ENCODE peak calls at places on chromosome 1, in eight cellular contexts. One of them, this sample, is unnamed.

GRCh38 chr1:115258302-115258866 is 79.7 kb downstream of the NGF start:
- DNase-seq in lower lobe of right lung: no peak
- DNase-seq in fibroblast of mammary gland: peak; percentile 92
- DNase-seq in tibial nerve: no peak
- DNase-seq in body of pancreas: no peak
- DNase-seq in transverse colon: no peak
- DNase-seq in cardiac muscle cell: peak; percentile 72
- DNase-seq in pancreas: no peak
- DNase-seq in this sample: no peak

GRCh38 chr1:240000634-240001033 is 91.0 kb upstream of the FMN2 start:
- DNase-seq in cardiac muscle cell: peak; percentile 15
- DNase-seq in pancreas: no peak
- DNase-seq in fibroblast of mammary gland: peak; percentile 91
- DNase-seq in lower lobe of right lung: no peak
- DNase-seq in body of pancreas: no peak
- DNase-seq in transverse colon: no peak
- DNase-seq in tibial nerve: no peak
- DNase-seq in this sample: no peak

GRCh38 chr1:16128338-16128741 is 27.5 kb downstream of the EPHA2 start:
- DNase-seq in fibroblast of mammary gland: no peak
- DNase-seq in lower lobe of right lung: no peak
- DNase-seq in tibial nerve: no peak
- DNase-seq in body of pancreas: no peak
- DNase-seq in transverse colon: no peak
- DNase-seq in cardiac muscle cell: no peak
- DNase-seq in pancreas: no peak
- DNase-seq in this sample: no peak

GRCh38 chr1:221166162-221166500 is 286.9 kb downstream of the HLX start:
- DNase-seq in body of pancreas: no peak
- DNase-seq in tibial nerve: no peak
- DNase-seq in pancreas: no peak
- DNase-seq in transverse colon: no peak
- DNase-seq in lower lobe of right lung: no peak
- DNase-seq in fibroblast of mammary gland: no peak
- DNase-seq in cardiac muscle cell: no peak
- DNase-seq in this sample: no peak

GRCh38 chr1:239924741-239925350 is 166.8 kb upstream of the FMN2 start:
- DNase-seq in cardiac muscle cell: no peak
- DNase-seq in fibroblast of mammary gland: no peak
- DNase-seq in lower lobe of right lung: no peak
- DNase-seq in pancreas: no peak
- DNase-seq in transverse colon: no peak
- DNase-seq in tibial nerve: no peak
- DNase-seq in body of pancreas: no peak
- DNase-seq in this sample: no peak

GRCh38 chr1:170675825-170676224 is 11.9 kb downstream of the PRRX1 start:
- DNase-seq in transverse colon: no peak
- DNase-seq in lower lobe of right lung: no peak
- DNase-seq in body of pancreas: no peak
- DNase-seq in tibial nerve: no peak
- DNase-seq in fibroblast of mammary gland: no peak
- DNase-seq in cardiac muscle cell: peak; percentile 35
- DNase-seq in pancreas: no peak
- DNase-seq in this sample: no peak

GRCh38 chr1:46809904-46810303 is 11.1 kb downstream of the CYP4B1 start:
- DNase-seq in body of pancreas: no peak
- DNase-seq in pancreas: no peak
- DNase-seq in transverse colon: no peak
- DNase-seq in fibroblast of mammary gland: no peak
- DNase-seq in lower lobe of right lung: no peak
- DNase-seq in tibial nerve: no peak
- DNase-seq in cardiac muscle cell: no peak
- DNase-seq in this sample: no peak

GRCh38 chr1:41500781-41501518 is 16.5 kb upstream of the EDN2 start:
- DNase-seq in body of pancreas: no peak
- DNase-seq in fibroblast of mammary gland: no peak
- DNase-seq in tibial nerve: no peak
- DNase-seq in transverse colon: no peak
- DNase-seq in cardiac muscle cell: no peak
- DNase-seq in pancreas: no peak
- DNase-seq in lower lobe of right lung: no peak
- DNase-seq in this sample: no peak

GRCh38 chr1:115194571-115194970 is 105.3 kb upstream of the TSPAN2 start:
- DNase-seq in transverse colon: no peak
- DNase-seq in tibial nerve: no peak
- DNase-seq in cardiac muscle cell: no peak
- DNase-seq in body of pancreas: no peak
- DNase-seq in lower lobe of right lung: no peak
- DNase-seq in pancreas: no peak
- DNase-seq in fibroblast of mammary gland: no peak
- DNase-seq in this sample: no peak

GRCh38 chr1:10431065-10431730 is 965 bp downstream of the CENPS start:
- DNase-seq in pancreas: no peak
- DNase-seq in lower lobe of right lung: no peak
- DNase-seq in body of pancreas: no peak
- DNase-seq in transverse colon: no peak
- DNase-seq in fibroblast of mammary gland: peak; percentile 35
- DNase-seq in cardiac muscle cell: peak; percentile 38
- DNase-seq in tibial nerve: no peak
- DNase-seq in this sample: no peak

GRCh38 chr1:192906334-192906733 is 97.5 kb downstream of the RGS2 start:
- DNase-seq in body of pancreas: no peak
- DNase-seq in transverse colon: no peak
- DNase-seq in cardiac muscle cell: no peak
- DNase-seq in tibial nerve: no peak
- DNase-seq in pancreas: no peak
- DNase-seq in lower lobe of right lung: no peak
- DNase-seq in fibroblast of mammary gland: no peak
- DNase-seq in this sample: no peak

GRCh38 chr1:221800831-221801610 is 59.1 kb upstream of the DUSP10 start:
- DNase-seq in tibial nerve: no peak
- DNase-seq in pancreas: no peak
- DNase-seq in lower lobe of right lung: no peak
- DNase-seq in transverse colon: no peak
- DNase-seq in body of pancreas: no peak
- DNase-seq in fibroblast of mammary gland: peak; percentile 8
- DNase-seq in cardiac muscle cell: no peak
- DNase-seq in this sample: no peak

GRCh38 chr1:23148084-23148483 is 20.6 kb downstream of the LUZP1 start:
- DNase-seq in transverse colon: no peak
- DNase-seq in lower lobe of right lung: no peak
- DNase-seq in cardiac muscle cell: no peak
- DNase-seq in body of pancreas: no peak
- DNase-seq in pancreas: no peak
- DNase-seq in tibial nerve: no peak
- DNase-seq in fibroblast of mammary gland: no peak
- DNase-seq in this sample: no peak

DNA sequence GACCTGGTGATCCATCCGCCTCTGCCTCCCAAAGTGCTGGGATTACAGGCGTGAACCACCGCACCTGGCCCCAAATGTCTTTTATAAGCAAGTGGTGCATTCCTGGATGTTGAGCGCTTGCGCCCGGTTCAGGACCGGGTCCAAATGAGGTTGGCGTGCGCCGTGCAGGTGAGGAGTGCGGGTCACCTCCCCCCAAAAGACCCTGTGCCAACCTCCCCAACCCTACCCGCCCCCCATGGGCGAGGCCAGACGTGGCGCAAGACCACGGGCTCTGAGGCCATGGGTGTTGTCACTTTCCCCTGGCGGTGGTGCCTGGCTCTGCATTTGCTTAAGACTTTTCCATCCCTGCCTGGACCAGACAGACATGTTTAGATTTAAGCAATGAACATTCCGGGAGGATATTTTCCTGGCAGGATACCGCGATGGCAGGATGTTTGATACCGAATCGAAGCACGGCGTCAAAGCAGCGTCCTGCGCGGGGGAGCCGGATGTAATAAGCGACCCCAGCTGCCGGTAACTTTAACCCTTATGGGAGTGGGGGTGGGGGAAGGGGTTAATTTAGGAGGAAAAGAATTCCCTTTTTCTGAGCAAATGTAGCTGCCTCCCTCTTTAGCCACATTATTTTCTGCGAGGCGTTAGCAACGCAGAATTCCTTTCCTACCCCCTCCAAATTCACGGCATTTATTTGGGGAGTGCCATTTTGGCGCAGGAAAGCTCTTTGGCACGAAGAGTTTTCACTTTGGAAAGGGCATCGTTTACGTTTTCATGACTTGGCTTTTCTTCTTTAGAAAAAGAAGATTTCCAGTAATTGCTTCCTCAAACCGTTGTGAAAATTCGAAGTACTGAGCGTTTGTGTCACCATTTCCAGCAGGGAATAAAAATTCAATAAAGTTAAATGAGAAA is 27.8 kb upstream of the RNF187 start:
- DNase-seq in cardiac muscle cell: peak; percentile 84
- DNase-seq in pancreas: peak; percentile 48
- DNase-seq in lower lobe of right lung: no peak
- DNase-seq in body of pancreas: peak; percentile 42
- DNase-seq in tibial nerve: peak; percentile 41
- DNase-seq in fibroblast of mammary gland: peak; percentile 85
- DNase-seq in transverse colon: peak; percentile 58
- DNase-seq in this sample: no peak
- H3K4me3 ChIP-seq in cardiac muscle cell: peak overlapping the region; percentile 54
- H3K4me3 ChIP-seq in pancreas: no peak overlapping the region
- H3K4me3 ChIP-seq in lower lobe of right lung: peak overlapping the region; percentile 56
- H3K4me3 ChIP-seq in body of pancreas: no peak overlapping the region
- H3K4me3 ChIP-seq in tibial nerve: peak overlapping the region; percentile 43
- H3K4me3 ChIP-seq in fibroblast of mammary gland: peak overlapping the region; percentile 67
- H3K4me3 ChIP-seq in transverse colon: peak overlapping the region; percentile 40
- H3K4me3 ChIP-seq in this sample: no peak overlapping the region

DNA sequence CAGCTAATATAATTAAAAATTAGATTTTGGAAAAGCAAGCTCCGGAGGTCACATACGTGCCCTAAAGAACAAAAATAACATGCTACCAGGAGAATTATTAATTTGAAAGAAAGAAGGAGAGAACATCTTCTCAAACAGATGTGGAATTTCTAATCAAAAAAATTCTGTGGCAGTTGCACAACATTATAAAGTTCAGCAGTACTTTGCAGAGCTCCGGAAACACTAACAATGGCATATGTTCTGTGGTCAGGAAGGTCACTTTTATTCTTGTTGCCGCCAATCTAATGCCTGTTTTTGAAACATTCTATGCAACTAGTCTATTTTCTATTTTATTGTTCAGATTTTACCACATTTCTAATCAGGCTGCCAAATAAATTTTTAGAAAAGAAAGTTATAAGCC is 186.8 kb downstream of the SMYD3 start:
- DNase-seq in transverse colon: no peak
- DNase-seq in cardiac muscle cell: peak; percentile 61
- DNase-seq in pancreas: no peak
- DNase-seq in body of pancreas: no peak
- DNase-seq in lower lobe of right lung: no peak
- DNase-seq in fibroblast of mammary gland: peak; percentile 16
- DNase-seq in tibial nerve: no peak
- DNase-seq in this sample: no peak
- TF ChIP-seq CTCF in transverse colon: no peak
- TF ChIP-seq CTCF in cardiac muscle cell: no peak
- TF ChIP-seq CTCF in pancreas: no peak
- TF ChIP-seq CTCF in body of pancreas: no peak
- TF ChIP-seq CTCF in lower lobe of right lung: no peak
- TF ChIP-seq CTCF in fibroblast of mammary gland: no peak
- TF ChIP-seq CTCF in tibial nerve: no peak
- TF ChIP-seq CTCF in this sample: no peak

GRCh38 chr1:244614113-244614836 is 38.7 kb upstream of the DESI2 start:
- DNase-seq in transverse colon: peak; percentile 9
- DNase-seq in cardiac muscle cell: peak; percentile 65
- DNase-seq in lower lobe of right lung: peak; percentile 72
- DNase-seq in body of pancreas: peak; percentile 39
- DNase-seq in pancreas: peak; percentile 30
- DNase-seq in fibroblast of mammary gland: no peak
- DNase-seq in tibial nerve: no peak
- DNase-seq in this sample: no peak

GRCh38 chr1:244615301-244615700 is 37.6 kb upstream of the DESI2 start:
- DNase-seq in cardiac muscle cell: peak; percentile 67
- DNase-seq in transverse colon: no peak
- DNase-seq in pancreas: no peak
- DNase-seq in lower lobe of right lung: no peak
- DNase-seq in body of pancreas: no peak
- DNase-seq in tibial nerve: no peak
- DNase-seq in fibroblast of mammary gland: no peak
- DNase-seq in this sample: no peak

DNA sequence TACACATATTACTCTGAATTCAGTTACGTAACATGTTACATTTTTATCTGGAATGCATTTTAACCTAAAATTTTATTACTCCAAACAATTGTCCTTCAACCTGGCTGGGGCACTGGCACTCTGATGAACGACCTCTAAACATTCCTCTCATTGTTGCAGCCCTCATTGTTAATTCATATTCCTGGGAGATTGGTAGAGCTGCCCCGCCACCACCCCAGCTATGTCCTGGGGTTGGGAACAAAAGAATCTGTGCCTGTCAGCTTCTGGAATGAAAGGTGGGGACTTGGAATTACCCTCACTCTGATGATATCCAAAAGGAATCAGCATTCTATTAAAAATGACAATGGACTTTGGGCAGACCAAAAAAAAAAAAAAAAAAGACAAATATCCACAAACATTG is 38.0 kb upstream of the DESI2 start:
- DNase-seq in pancreas: no peak
- DNase-seq in transverse colon: no peak
- DNase-seq in tibial nerve: no peak
- DNase-seq in fibroblast of mammary gland: no peak
- DNase-seq in cardiac muscle cell: no peak
- DNase-seq in body of pancreas: no peak
- DNase-seq in lower lobe of right lung: no peak
- DNase-seq in this sample: no peak
- H3K4me3 ChIP-seq in pancreas: no peak overlapping the region
- H3K4me3 ChIP-seq in transverse colon: no peak overlapping the region
- H3K4me3 ChIP-seq in tibial nerve: no peak overlapping the region
- H3K4me3 ChIP-seq in fibroblast of mammary gland: no peak overlapping the region
- H3K4me3 ChIP-seq in cardiac muscle cell: no peak overlapping the region
- H3K4me3 ChIP-seq in body of pancreas: no peak overlapping the region
- H3K4me3 ChIP-seq in lower lobe of right lung: no peak overlapping the region
- H3K4me3 ChIP-seq in this sample: no peak overlapping the region

GRCh38 chr1:94820918-94821317 is 761 bp downstream of the SLC44A3 start:
- DNase-seq in cardiac muscle cell: no peak
- DNase-seq in transverse colon: no peak
- DNase-seq in tibial nerve: no peak
- DNase-seq in fibroblast of mammary gland: no peak
- DNase-seq in pancreas: no peak
- DNase-seq in body of pancreas: no peak
- DNase-seq in lower lobe of right lung: no peak
- DNase-seq in this sample: peak; percentile 61

GRCh38 chr1:94821636-94822305 is 1.6 kb downstream of the SLC44A3 start:
- DNase-seq in cardiac muscle cell: no peak
- DNase-seq in fibroblast of mammary gland: no peak
- DNase-seq in transverse colon: no peak
- DNase-seq in lower lobe of right lung: no peak
- DNase-seq in tibial nerve: no peak
- DNase-seq in pancreas: no peak
- DNase-seq in body of pancreas: no peak
- DNase-seq in this sample: no peak

GRCh38 chr1:94819584-94819944 is 593 bp upstream of the SLC44A3 start:
- DNase-seq in fibroblast of mammary gland: no peak
- DNase-seq in transverse colon: no peak
- DNase-seq in cardiac muscle cell: no peak
- DNase-seq in pancreas: no peak
- DNase-seq in body of pancreas: no peak
- DNase-seq in tibial nerve: no peak
- DNase-seq in lower lobe of right lung: no peak
- DNase-seq in this sample: no peak

GRCh38 chr1:94817697-94818096 is 2.5 kb upstream of the SLC44A3 start:
- DNase-seq in cardiac muscle cell: no peak
- DNase-seq in tibial nerve: no peak
- DNase-seq in transverse colon: no peak
- DNase-seq in fibroblast of mammary gland: no peak
- DNase-seq in pancreas: no peak
- DNase-seq in body of pancreas: no peak
- DNase-seq in lower lobe of right lung: no peak
- DNase-seq in this sample: no peak

GRCh38 chr1:94819945-94820746 is at the start of gene SLC44A3:
- DNase-seq in lower lobe of right lung: peak; percentile 72
- DNase-seq in tibial nerve: no peak
- DNase-seq in transverse colon: peak; percentile 65
- DNase-seq in fibroblast of mammary gland: peak; percentile 29
- DNase-seq in cardiac muscle cell: peak; percentile 73
- DNase-seq in body of pancreas: peak; percentile 66
- DNase-seq in pancreas: peak; percentile 74
- DNase-seq in this sample: peak; percentile 65
- TF ChIP-seq CTCF in lower lobe of right lung: peak; percentile 24
- TF ChIP-seq CTCF in tibial nerve: peak; percentile 19
- TF ChIP-seq CTCF in transverse colon: peak; percentile 32
- TF ChIP-seq CTCF in fibroblast of mammary gland: no peak
- TF ChIP-seq CTCF in cardiac muscle cell: peak; percentile 32
- TF ChIP-seq CTCF in body of pancreas: no peak
- TF ChIP-seq CTCF in pancreas: no peak
- TF ChIP-seq CTCF in this sample: no peak

This sample was measured in PC-9.